ENCODE peak calls at places on chromosomes 4 and X, in five cellular contexts. One of them, this sample, is unnamed.

GRCh38 chr4:99815597-99816011 is 1.0 kb upstream of the DAPP1 start:
- DNase-seq in stomach: peak
- DNase-seq in IMR-90: peak
- DNase-seq in HCT116: peak
- DNase-seq in GM12878: no peak
- DNase-seq in this sample: no peak

GRCh38 chr4:122914292-122914904 is 8.0 kb downstream of the NUDT6 start:
- DNase-seq in stomach: no peak
- DNase-seq in IMR-90: peak
- DNase-seq in HCT116: no peak
- DNase-seq in GM12878: peak
- DNase-seq in this sample: no peak

GRCh38 chr4:100164808-100165760 is 25.2 kb downstream of the DDIT4L start:
- DNase-seq in stomach: no peak
- DNase-seq in IMR-90: no peak
- DNase-seq in HCT116: no peak
- DNase-seq in GM12878: no peak
- DNase-seq in this sample: no peak

GRCh38 chr4:139167774-139168444 is 9.1 kb downstream of the ELF2 start:
- DNase-seq in stomach: no peak
- DNase-seq in IMR-90: peak
- DNase-seq in HCT116: peak
- DNase-seq in GM12878: no peak
- DNase-seq in this sample: no peak

GRCh38 chrX:72539822-72540221 is 32.8 kb downstream of the HDAC8 start:
- DNase-seq in stomach: no peak
- DNase-seq in IMR-90: no peak
- DNase-seq in HCT116: no peak
- DNase-seq in GM12878: no peak
- DNase-seq in this sample: no peak

GRCh38 chr4:185813133-185813532 is 1.1 kb upstream of the SORBS2 start:
- DNase-seq in stomach: no peak
- DNase-seq in IMR-90: no peak
- DNase-seq in HCT116: no peak
- DNase-seq in GM12878: no peak
- DNase-seq in this sample: no peak

GRCh38 chr4:3442959-3443749 is 1.4 kb downstream of the HGFAC start:
- DNase-seq in stomach: peak
- DNase-seq in IMR-90: no peak
- DNase-seq in HCT116: no peak
- DNase-seq in GM12878: no peak
- DNase-seq in this sample: no peak

GRCh38 chr4:4361883-4362282 is 25.0 kb upstream of the NSG1 start:
- DNase-seq in stomach: no peak
- DNase-seq in IMR-90: no peak
- DNase-seq in HCT116: no peak
- DNase-seq in GM12878: no peak
- DNase-seq in this sample: no peak

GRCh38 chr4:54661686-54662085 is 3.9 kb downstream of the KIT start:
- DNase-seq in stomach: no peak
- DNase-seq in IMR-90: peak
- DNase-seq in HCT116: no peak
- DNase-seq in GM12878: no peak
- DNase-seq in this sample: no peak

GRCh38 chr4:36841583-36842326 is 402.8 kb upstream of the NWD2 start:
- DNase-seq in stomach: no peak
- DNase-seq in IMR-90: no peak
- DNase-seq in HCT116: no peak
- DNase-seq in GM12878: peak
- DNase-seq in this sample: no peak

GRCh38 chr4:82706349-82707000 is 92.1 kb downstream of the SCD5 start:
- DNase-seq in stomach: no peak
- DNase-seq in IMR-90: no peak
- DNase-seq in HCT116: no peak
- DNase-seq in GM12878: no peak
- DNase-seq in this sample: no peak

GRCh38 chrX:11458175-11458574 is 165.0 kb downstream of the AMELX start:
- DNase-seq in stomach: no peak
- DNase-seq in IMR-90: peak
- DNase-seq in HCT116: no peak
- DNase-seq in GM12878: no peak
- DNase-seq in this sample: no peak

GRCh38 chrX:40209951-40210617 is 112.3 kb upstream of the BCOR start:
- DNase-seq in stomach: no peak
- DNase-seq in IMR-90: peak
- DNase-seq in HCT116: no peak
- DNase-seq in GM12878: no peak
- DNase-seq in this sample: no peak

GRCh38 chr4:81069706-81070331 is 39.3 kb downstream of the BMP3 start:
- DNase-seq in stomach: peak
- DNase-seq in IMR-90: peak
- DNase-seq in HCT116: peak
- DNase-seq in GM12878: peak
- DNase-seq in this sample: peak

GRCh38 chr4:88522702-88523324 is 763 bp downstream of the PYURF start:
- DNase-seq in stomach: peak
- DNase-seq in IMR-90: peak
- DNase-seq in HCT116: no peak
- DNase-seq in GM12878: no peak
- DNase-seq in this sample: peak

GRCh38 chr4:7691061-7691460 is 248.6 kb downstream of the AFAP1 start:
- DNase-seq in stomach: no peak
- DNase-seq in IMR-90: no peak
- DNase-seq in HCT116: no peak
- DNase-seq in GM12878: no peak
- DNase-seq in this sample: no peak

GRCh38 chr4:74921490-74921889 is 11.4 kb upstream of the PARM1 start:
- DNase-seq in stomach: no peak
- DNase-seq in IMR-90: no peak
- DNase-seq in HCT116: no peak
- DNase-seq in GM12878: no peak
- DNase-seq in this sample: no peak

GRCh38 chr4:101071241-101071640 is 276.1 kb downstream of the PPP3CA start:
- DNase-seq in stomach: no peak
- DNase-seq in IMR-90: no peak
- DNase-seq in HCT116: no peak
- DNase-seq in GM12878: no peak
- DNase-seq in this sample: no peak

DNA sequence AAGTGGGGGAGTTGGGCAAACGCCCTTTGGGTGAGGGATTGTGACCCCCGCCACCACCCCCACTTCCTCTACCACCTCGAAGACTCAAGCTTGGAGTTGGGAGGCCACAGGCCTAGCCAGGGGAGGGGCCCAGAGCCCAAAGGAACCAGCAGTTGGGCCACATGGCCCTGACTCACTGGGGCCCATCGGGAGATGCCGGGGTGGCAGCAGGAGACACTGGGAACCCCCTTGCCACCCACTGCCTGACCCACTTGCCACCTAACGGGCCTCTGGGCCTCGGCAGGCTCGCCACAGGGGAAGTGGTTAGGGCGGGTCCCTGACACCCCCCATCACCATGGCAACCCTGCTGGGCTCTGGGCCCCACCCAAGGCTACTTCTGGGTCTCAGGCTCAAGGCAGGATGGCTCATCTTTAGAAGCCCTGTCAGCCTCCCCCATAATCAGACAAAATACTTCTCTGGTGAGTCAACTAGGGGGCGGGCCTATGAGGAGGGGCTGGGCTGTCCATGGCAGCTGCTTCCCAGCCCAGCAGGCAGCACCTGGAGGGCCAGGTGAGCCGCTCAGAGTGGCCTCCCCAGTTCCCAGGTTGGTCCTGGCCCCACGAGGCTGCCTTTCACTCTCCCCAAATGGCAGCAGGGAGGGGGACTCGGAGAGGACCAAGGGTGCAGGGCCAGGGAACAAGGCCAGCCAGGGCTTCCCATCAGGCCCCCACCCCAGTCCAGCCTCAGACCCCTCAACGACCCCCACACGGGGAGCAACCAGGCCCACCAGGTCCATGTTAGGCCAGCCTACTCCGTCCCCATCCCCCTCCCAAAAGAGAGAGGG is 5.6 kb downstream of the FLNA start:
- DNase-seq in stomach: peak
- DNase-seq in IMR-90: peak
- DNase-seq in HCT116: peak
- DNase-seq in GM12878: peak
- DNase-seq in this sample: peak
- TF ChIP-seq POLR2A in stomach: no peak
- TF ChIP-seq POLR2A in IMR-90: peak
- TF ChIP-seq POLR2A in HCT116: no peak
- TF ChIP-seq POLR2A in GM12878: peak
- TF ChIP-seq POLR2A in this sample: no peak

GRCh38 chrX:102746134-102746584 is 25.6 kb downstream of the GPRASP3 start:
- DNase-seq in stomach: peak
- DNase-seq in IMR-90: no peak
- DNase-seq in HCT116: no peak
- DNase-seq in GM12878: no peak
- DNase-seq in this sample: peak

GRCh38 chrX:102744307-102744706 is 23.8 kb downstream of the GPRASP3 start:
- DNase-seq in stomach: no peak
- DNase-seq in IMR-90: no peak
- DNase-seq in HCT116: no peak
- DNase-seq in GM12878: no peak
- DNase-seq in this sample: no peak

GRCh38 chrX:102739642-102740041 is 19.1 kb downstream of the GPRASP3 start:
- DNase-seq in stomach: no peak
- DNase-seq in IMR-90: peak
- DNase-seq in HCT116: no peak
- DNase-seq in GM12878: no peak
- DNase-seq in this sample: no peak

DNA sequence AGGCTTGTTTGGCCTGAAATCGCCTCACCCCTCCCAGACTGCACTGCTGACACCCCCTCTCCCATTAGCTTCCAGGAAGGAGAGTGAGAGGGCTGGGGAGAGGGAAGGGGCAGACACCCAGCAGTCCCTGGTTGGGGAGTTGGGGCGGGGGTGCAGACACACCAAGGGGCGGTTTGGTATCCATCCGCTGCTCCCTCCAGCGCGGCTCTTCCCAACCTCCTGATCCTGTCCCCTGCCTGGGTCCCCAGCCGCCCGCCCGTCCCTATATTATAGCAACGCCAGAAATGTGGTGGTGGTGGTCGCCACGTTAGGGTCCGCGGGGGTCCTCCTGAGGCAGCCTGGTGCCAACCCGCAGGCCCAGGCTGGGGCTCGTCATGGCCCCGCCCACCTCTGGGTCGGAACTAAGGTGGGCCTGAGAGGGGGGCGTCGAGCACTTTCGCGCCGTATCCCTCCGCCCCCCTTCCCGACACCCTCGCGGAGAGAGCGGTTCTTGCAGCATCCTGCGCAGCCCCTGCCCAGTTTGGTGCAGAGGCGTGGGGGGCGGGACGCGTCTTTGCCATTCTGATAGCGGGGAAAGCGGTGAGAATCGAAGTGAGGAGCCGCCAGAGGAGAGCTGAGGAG is 25.1 kb downstream of the GPRASP3 start:
- DNase-seq in stomach: no peak
- DNase-seq in IMR-90: no peak
- DNase-seq in HCT116: no peak
- DNase-seq in GM12878: no peak
- DNase-seq in this sample: peak
- H3K4me3 ChIP-seq in stomach: peak
- H3K4me3 ChIP-seq in IMR-90: peak
- H3K4me3 ChIP-seq in HCT116: no peak
- H3K4me3 ChIP-seq in GM12878: no peak
- H3K4me3 ChIP-seq in this sample: peak

DNA sequence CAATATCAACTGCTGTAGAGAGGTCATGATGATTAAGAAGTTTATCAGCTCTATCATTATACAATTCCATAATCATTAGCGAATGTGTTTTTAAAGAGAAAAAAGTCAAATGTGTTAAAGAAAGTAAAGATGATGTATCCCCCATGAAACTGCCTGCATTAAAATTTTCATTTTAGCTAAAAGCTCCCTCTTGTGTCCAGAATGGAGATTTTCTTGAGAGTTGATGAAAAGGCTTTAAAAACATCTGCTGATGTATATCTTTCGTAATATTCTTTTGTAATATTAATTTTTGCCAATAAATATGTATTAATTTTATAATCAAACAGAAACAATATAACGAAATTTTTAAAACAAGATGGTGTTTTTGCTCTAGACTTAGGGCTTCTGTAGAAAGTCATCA is 52.1 kb upstream of the LHFPL1 start:
- DNase-seq in stomach: no peak
- DNase-seq in IMR-90: peak
- DNase-seq in HCT116: no peak
- DNase-seq in GM12878: no peak
- DNase-seq in this sample: no peak
- TF ChIP-seq CTCF in stomach: no peak
- TF ChIP-seq CTCF in IMR-90: peak
- TF ChIP-seq CTCF in HCT116: no peak
- TF ChIP-seq CTCF in GM12878: peak
- TF ChIP-seq CTCF in this sample: no peak

DNA sequence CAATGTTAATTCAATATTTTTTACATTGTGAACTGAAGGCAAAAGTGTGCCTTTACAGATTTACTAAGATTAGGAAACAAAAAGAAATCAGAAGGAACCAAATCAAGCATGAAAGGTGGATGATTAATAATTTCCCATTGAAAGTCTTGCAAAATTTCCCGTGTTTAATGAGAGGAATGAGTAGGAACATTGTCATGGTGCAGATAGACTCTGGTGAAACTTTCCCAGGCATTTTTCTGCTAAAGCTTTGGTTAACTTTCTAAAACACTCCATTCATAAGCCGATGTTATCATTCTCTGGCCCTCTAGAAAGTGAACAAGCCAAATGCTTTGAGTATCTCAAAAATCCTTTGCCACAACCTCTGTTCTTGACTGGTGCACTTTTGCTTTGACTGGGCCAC is 1522.8 kb upstream of the PABPC4L start:
- DNase-seq in stomach: no peak
- DNase-seq in IMR-90: no peak
- DNase-seq in HCT116: no peak
- DNase-seq in GM12878: no peak
- DNase-seq in this sample: no peak
- TF ChIP-seq POLR2A in stomach: no peak
- TF ChIP-seq POLR2A in IMR-90: no peak
- TF ChIP-seq POLR2A in HCT116: no peak
- TF ChIP-seq POLR2A in GM12878: no peak
- TF ChIP-seq POLR2A in this sample: no peak

DNA sequence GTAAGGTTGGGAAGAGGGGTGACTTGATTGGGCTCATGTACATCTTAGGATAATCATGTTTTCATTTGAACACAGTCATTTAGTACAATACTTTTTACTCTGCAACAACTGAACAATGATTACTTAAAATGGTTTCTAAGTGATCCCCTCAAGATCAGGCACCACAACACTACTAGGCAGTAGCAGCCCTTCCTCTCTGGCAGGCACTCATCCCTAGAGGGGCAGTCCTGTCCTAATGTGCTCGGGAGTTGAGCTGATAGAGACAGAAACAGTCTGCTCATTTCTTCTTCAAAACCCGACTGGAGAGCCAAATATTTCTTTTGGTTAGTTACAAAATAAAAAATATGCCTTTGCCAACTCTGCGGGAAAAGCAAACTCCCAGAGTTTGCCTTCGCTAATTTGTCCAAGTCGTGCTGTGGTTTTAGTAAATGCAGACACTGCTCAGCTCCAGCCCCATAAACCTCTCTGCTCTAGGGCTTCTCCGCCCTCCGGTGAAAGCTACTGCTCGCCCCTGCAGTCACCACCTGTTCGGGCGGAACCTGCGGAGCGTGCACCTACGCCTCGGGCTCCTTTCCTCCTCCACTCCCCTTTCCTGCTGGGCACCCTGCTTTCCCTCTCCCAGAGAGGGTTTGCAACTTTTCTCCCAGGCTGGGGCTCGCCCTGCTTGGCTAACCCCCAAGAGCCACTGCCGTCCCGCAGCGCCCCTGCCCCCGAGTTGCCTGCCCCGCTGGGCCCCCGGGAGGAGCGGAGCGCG is 524 bp upstream of the NPNT start:
- DNase-seq in stomach: no peak
- DNase-seq in IMR-90: no peak
- DNase-seq in HCT116: peak
- DNase-seq in GM12878: no peak
- DNase-seq in this sample: no peak
- H3K4me3 ChIP-seq in stomach: peak
- H3K4me3 ChIP-seq in IMR-90: no peak
- H3K4me3 ChIP-seq in HCT116: peak
- H3K4me3 ChIP-seq in GM12878: peak
- H3K4me3 ChIP-seq in this sample: peak

This sample was measured in uterus.